ENCODE peak calls at places on chromosomes 3 and 15, in four cellular contexts. One of them, this sample, is unnamed. For H3K9me3, the result is how much of the 10 kb centered on the place peaks cover.

GRCh38 chr3:87082806-87083440 is 92.0 kb upstream of the VGLL3 start:
- DNase-seq in astrocyte: peak
- DNase-seq in cardiac muscle cell: peak
- DNase-seq in Peyer's patch: no peak
- DNase-seq in this sample: no peak

GRCh38 chr3:57227204-57227929 is at the start of gene APPL1:
- DNase-seq in astrocyte: peak
- DNase-seq in cardiac muscle cell: peak
- DNase-seq in Peyer's patch: peak
- DNase-seq in this sample: peak

GRCh38 chr3:141796436-141797166 is 33.4 kb downstream of the GRK7 start:
- DNase-seq in astrocyte: peak
- DNase-seq in cardiac muscle cell: peak
- DNase-seq in Peyer's patch: peak
- DNase-seq in this sample: peak

GRCh38 chr15:88331291-88331690 is 74.8 kb upstream of the NTRK3 start:
- DNase-seq in astrocyte: no peak
- DNase-seq in cardiac muscle cell: peak
- DNase-seq in Peyer's patch: no peak
- DNase-seq in this sample: peak

GRCh38 chr3:139251529-139251928 is 92.3 kb upstream of the MRPS22 start:
- DNase-seq in astrocyte: no peak
- DNase-seq in cardiac muscle cell: peak
- DNase-seq in Peyer's patch: no peak
- DNase-seq in this sample: no peak

GRCh38 chr3:46946856-46947544 is 29.5 kb downstream of the CCDC12 start:
- DNase-seq in astrocyte: peak
- DNase-seq in cardiac muscle cell: no peak
- DNase-seq in Peyer's patch: no peak
- DNase-seq in this sample: peak

GRCh38 chr15:23395030-23395692 is 40.6 kb downstream of the GOLGA8S start:
- DNase-seq in astrocyte: no peak
- DNase-seq in cardiac muscle cell: no peak
- DNase-seq in Peyer's patch: no peak
- DNase-seq in this sample: no peak

GRCh38 chr15:78051622-78052405 is 25.7 kb downstream of the TBC1D2B start:
- DNase-seq in astrocyte: peak
- DNase-seq in cardiac muscle cell: peak
- DNase-seq in Peyer's patch: no peak
- DNase-seq in this sample: no peak

GRCh38 chr15:65400760-65401606 is 21.8 kb downstream of the IGDCC4 start:
- DNase-seq in astrocyte: peak
- DNase-seq in cardiac muscle cell: peak
- DNase-seq in Peyer's patch: peak
- DNase-seq in this sample: peak

GRCh38 chr3:123110238-123110952 is 43.6 kb downstream of the PDIA5 start:
- DNase-seq in astrocyte: no peak
- DNase-seq in cardiac muscle cell: no peak
- DNase-seq in Peyer's patch: no peak
- DNase-seq in this sample: no peak

GRCh38 chr3:45915518-45916231 is 27.6 kb upstream of the CXCR6 start:
- DNase-seq in astrocyte: peak
- DNase-seq in cardiac muscle cell: peak
- DNase-seq in Peyer's patch: peak
- DNase-seq in this sample: no peak

GRCh38 chr3:122929576-122930365 is 97.8 kb downstream of the SEMA5B start:
- DNase-seq in astrocyte: no peak
- DNase-seq in cardiac muscle cell: no peak
- DNase-seq in Peyer's patch: no peak
- DNase-seq in this sample: no peak

GRCh38 chr3:125585595-125586223 is 9.6 kb downstream of the OSBPL11 start:
- DNase-seq in astrocyte: peak
- DNase-seq in cardiac muscle cell: peak
- DNase-seq in Peyer's patch: peak
- DNase-seq in this sample: no peak

GRCh38 chr3:41199866-41200668 is 762 bp downstream of the CTNNB1 start:
- DNase-seq in astrocyte: peak
- DNase-seq in cardiac muscle cell: peak
- DNase-seq in Peyer's patch: peak
- DNase-seq in this sample: peak

GRCh38 chr3:162134571-162134970 is 638.0 kb downstream of the OTOL1 start:
- DNase-seq in astrocyte: peak
- DNase-seq in cardiac muscle cell: no peak
- DNase-seq in Peyer's patch: no peak
- DNase-seq in this sample: no peak

GRCh38 chr3:30315452-30315851 is 290.9 kb upstream of the TGFBR2 start:
- DNase-seq in astrocyte: no peak
- DNase-seq in cardiac muscle cell: no peak
- DNase-seq in Peyer's patch: no peak
- DNase-seq in this sample: no peak

GRCh38 chr3:96813820-96814580 is 394 bp upstream of the EPHA6 start:
- DNase-seq in astrocyte: peak
- DNase-seq in cardiac muscle cell: peak
- DNase-seq in Peyer's patch: no peak
- DNase-seq in this sample: peak

GRCh38 chr15:40272713-40273056 is 10.2 kb downstream of the ANKRD63 start:
- DNase-seq in astrocyte: no peak
- DNase-seq in cardiac muscle cell: no peak
- DNase-seq in Peyer's patch: no peak
- DNase-seq in this sample: no peak

GRCh38 chr15:80588801-80589200 is 106.3 kb upstream of the ABHD17C start:
- DNase-seq in astrocyte: peak
- DNase-seq in cardiac muscle cell: peak
- DNase-seq in Peyer's patch: no peak
- DNase-seq in this sample: no peak

GRCh38 chr3:64616953-64617352 is 70.8 kb downstream of the ADAMTS9 start:
- DNase-seq in astrocyte: no peak
- DNase-seq in cardiac muscle cell: peak
- DNase-seq in Peyer's patch: no peak
- DNase-seq in this sample: no peak

GRCh38 chr15:73900129-73900712 is 26.0 kb upstream of the LOXL1 start:
- DNase-seq in astrocyte: peak
- DNase-seq in cardiac muscle cell: no peak
- DNase-seq in Peyer's patch: no peak
- DNase-seq in this sample: no peak

GRCh38 chr3:115228266-115228665 is 81.2 kb upstream of the ZBTB20 start:
- DNase-seq in astrocyte: no peak
- DNase-seq in cardiac muscle cell: no peak
- DNase-seq in Peyer's patch: no peak
- DNase-seq in this sample: no peak

GRCh38 chr3:115232167-115232566 is 85.1 kb upstream of the ZBTB20 start:
- DNase-seq in astrocyte: no peak
- DNase-seq in cardiac muscle cell: no peak
- DNase-seq in Peyer's patch: no peak
- DNase-seq in this sample: no peak

GRCh38 chr3:115233021-115233420 is 85.9 kb upstream of the ZBTB20 start:
- DNase-seq in astrocyte: no peak
- DNase-seq in cardiac muscle cell: no peak
- DNase-seq in Peyer's patch: no peak
- DNase-seq in this sample: no peak

GRCh38 chr3:115227461-115227860 is 80.4 kb upstream of the ZBTB20 start:
- DNase-seq in astrocyte: no peak
- DNase-seq in cardiac muscle cell: no peak
- DNase-seq in Peyer's patch: no peak
- DNase-seq in this sample: no peak

DNA sequence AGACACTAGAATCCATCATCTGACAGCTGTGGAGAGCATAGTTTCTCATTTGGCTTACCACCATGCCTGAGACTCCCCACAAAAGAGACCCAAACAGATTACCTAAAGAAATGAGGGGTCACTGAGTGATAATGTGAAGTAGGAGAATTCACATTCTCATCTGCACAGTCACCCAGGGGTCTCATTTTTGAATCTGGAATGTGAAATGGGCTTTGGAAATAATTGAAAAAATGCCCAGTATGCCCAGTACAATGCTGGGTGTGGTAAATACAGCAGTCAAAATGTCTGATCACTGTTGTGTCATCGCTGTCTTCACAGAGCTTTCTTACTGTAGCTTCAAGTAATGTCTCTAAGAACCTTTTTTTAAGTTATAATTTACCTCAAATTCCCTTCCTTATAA is 80.0 kb upstream of the ZBTB20 start:
- DNase-seq in astrocyte: peak
- DNase-seq in cardiac muscle cell: no peak
- DNase-seq in Peyer's patch: no peak
- DNase-seq in this sample: no peak
- H3K9me3 ChIP-seq in astrocyte: under half
- H3K9me3 ChIP-seq in cardiac muscle cell: under half
- H3K9me3 ChIP-seq in Peyer's patch: under half
- H3K9me3 ChIP-seq in this sample: under half

DNA sequence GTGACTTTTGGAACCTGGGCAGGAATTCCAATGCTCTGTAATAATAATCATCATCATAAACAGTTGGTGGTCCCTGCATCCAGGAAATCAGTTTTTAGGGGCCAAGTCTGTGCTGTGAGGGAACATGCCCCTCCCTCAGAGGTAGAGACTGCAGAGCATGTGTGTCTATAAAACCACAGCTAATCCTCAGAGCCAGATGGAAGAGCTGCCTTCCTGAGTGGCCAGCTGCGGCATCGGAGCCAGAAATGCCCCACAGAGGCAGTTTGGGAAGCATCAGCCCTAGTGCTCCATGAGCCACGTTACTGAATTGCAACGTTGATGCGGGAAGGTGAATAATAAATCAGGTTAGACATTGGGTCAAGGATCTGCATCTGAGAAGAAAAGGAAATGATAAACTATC is 12.8 kb upstream of the TPM1 start:
- DNase-seq in astrocyte: no peak
- DNase-seq in cardiac muscle cell: no peak
- DNase-seq in Peyer's patch: no peak
- DNase-seq in this sample: no peak
- H3K4me3 ChIP-seq in astrocyte: no peak
- H3K4me3 ChIP-seq in cardiac muscle cell: no peak
- H3K4me3 ChIP-seq in Peyer's patch: no peak
- H3K4me3 ChIP-seq in this sample: no peak

GRCh38 chr15:68148039-68148438 is 57.1 kb downstream of the CALML4 start:
- DNase-seq in astrocyte: no peak
- DNase-seq in cardiac muscle cell: no peak
- DNase-seq in Peyer's patch: no peak
- DNase-seq in this sample: no peak
- H3K27ac ChIP-seq in astrocyte: no peak
- H3K27ac ChIP-seq in cardiac muscle cell: no peak
- H3K27ac ChIP-seq in Peyer's patch: no peak
- H3K27ac ChIP-seq in this sample: no peak

DNA sequence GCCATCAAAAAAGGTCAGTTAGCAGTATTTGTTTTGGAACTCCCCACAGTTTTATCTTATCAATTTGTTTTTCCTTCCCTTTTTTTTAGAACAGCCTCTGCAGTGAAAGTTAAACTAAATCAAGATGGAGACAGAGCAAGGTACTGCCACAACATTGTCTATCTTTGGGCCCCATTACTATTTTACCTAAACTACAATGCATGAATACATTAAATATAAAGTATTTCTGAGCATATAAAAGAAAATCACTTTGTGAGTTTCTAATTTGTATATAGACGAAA is 139.5 kb downstream of the MEIS2 start:
- DNase-seq in astrocyte: no peak
- DNase-seq in cardiac muscle cell: no peak
- DNase-seq in Peyer's patch: no peak
- DNase-seq in this sample: no peak
- H3K9me3 ChIP-seq in astrocyte: under half
- H3K9me3 ChIP-seq in cardiac muscle cell: under half
- H3K9me3 ChIP-seq in Peyer's patch: under half
- H3K9me3 ChIP-seq in this sample: under half

GRCh38 chr15:97961067-97961954 is 808 bp downstream of the ARRDC4 start:
- DNase-seq in astrocyte: no peak
- DNase-seq in cardiac muscle cell: peak
- DNase-seq in Peyer's patch: peak
- DNase-seq in this sample: peak
- H3K4me3 ChIP-seq in astrocyte: peak
- H3K4me3 ChIP-seq in cardiac muscle cell: peak
- H3K4me3 ChIP-seq in Peyer's patch: peak
- H3K4me3 ChIP-seq in this sample: peak

GRCh38 chr3:129286081-129286480 is 7.4 kb downstream of the HMCES start:
- DNase-seq in astrocyte: no peak
- DNase-seq in cardiac muscle cell: peak
- DNase-seq in Peyer's patch: no peak
- DNase-seq in this sample: no peak

GRCh38 chr3:129291487-129291886 is 12.8 kb downstream of the HMCES start:
- DNase-seq in astrocyte: peak
- DNase-seq in cardiac muscle cell: peak
- DNase-seq in Peyer's patch: no peak
- DNase-seq in this sample: no peak

GRCh38 chr3:129289201-129289921 is 10.7 kb downstream of the HMCES start:
- DNase-seq in astrocyte: peak
- DNase-seq in cardiac muscle cell: peak
- DNase-seq in Peyer's patch: no peak
- DNase-seq in this sample: no peak
- H3K27ac ChIP-seq in astrocyte: no peak
- H3K27ac ChIP-seq in cardiac muscle cell: no peak
- H3K27ac ChIP-seq in Peyer's patch: no peak
- H3K27ac ChIP-seq in this sample: no peak